ENCODE peak calls at places on chromosomes 5 and 9, in seven cellular contexts. P is esophagus squamous epithelium; R is dermis blood vessel endothelial cell; W is activated CD4-positive, alpha-beta T cell treated with anti-CD3 and anti-CD28 coated beads, Interleukin-2, amount 50 U/mL, for 1 hour; B is natural killer cell treated with Interleukin-12 subunit alpha and Interleukin-12 subunit beta and Interleukin-15 and Interleukin-18, amount 100 ng/mL, for 72 hours; H is GDM1; E is osteocyte. Q is an unnamed sample.

GRCh38 chr9:115008536-115008935 is 78.1 kb upstream of the TNFSF8 start:
- DNase-seq in R (peak), W (no peak), B (no peak), E (no peak), H (peak), P (no peak), Q (peak)

GRCh38 chr9:3181049-3181953 is 337.4 kb upstream of the PUM3 start:
- DNase-seq in E (no peak), W (peak), H (no peak), P (no peak), R (peak), B (no peak), Q (no peak)

GRCh38 chr5:148639081-148639480 is 15.2 kb downstream of the HTR4 start:
- DNase-seq in R (no peak), H (no peak), B (no peak), W (no peak), E (no peak), P (no peak), Q (no peak)

GRCh38 chr5:74092761-74093160 is 466.8 kb downstream of the ARHGEF28 start:
- DNase-seq in B (no peak), R (no peak), E (no peak), H (no peak), P (no peak), W (no peak), Q (no peak)

GRCh38 chr5:106521701-106522100 is 1149.0 kb downstream of the EFNA5 start:
- DNase-seq in B (no peak), W (no peak), E (no peak), R (peak), H (no peak), P (no peak), Q (peak)

GRCh38 chr5:80172067-80172690 is 83.7 kb downstream of the SERINC5 start:
- DNase-seq in W (no peak), B (no peak), P (no peak), E (no peak), H (no peak), R (peak), Q (no peak)

GRCh38 chr9:19409406-19410194 is 791 bp downstream of the ACER2 start:
- DNase-seq in R (peak), E (no peak), P (no peak), B (no peak), W (peak), H (no peak), Q (peak)

GRCh38 chr5:17182966-17183365 is 34.5 kb upstream of the BASP1 start:
- DNase-seq in P (no peak), R (no peak), H (no peak), E (no peak), W (no peak), B (no peak), Q (no peak)

GRCh38 chr5:168354397-168354796 is 63.0 kb downstream of the WWC1 start:
- DNase-seq in R (no peak), W (no peak), E (no peak), H (no peak), B (no peak), P (no peak), Q (no peak)

GRCh38 chr9:92952861-92953620 is 5.7 kb downstream of the FGD3 start:
- DNase-seq in P (no peak), H (no peak), W (no peak), B (no peak), E (no peak), R (no peak), Q (no peak)

GRCh38 chr9:108552459-108553040 is 303.2 kb downstream of the ACTL7B start:
- DNase-seq in P (no peak), B (no peak), H (no peak), R (no peak), W (no peak), E (no peak), Q (peak)

GRCh38 chr5:25649628-25650265 is 1005.0 kb upstream of the CDH10 start:
- DNase-seq in R (no peak), P (no peak), B (no peak), E (no peak), H (no peak), W (no peak), Q (no peak)

GRCh38 chr5:168666356-168666755 is 87.2 kb upstream of the PANK3 start:
- DNase-seq in E (no peak), W (no peak), P (no peak), R (no peak), B (no peak), H (no peak), Q (no peak)

GRCh38 chr9:113933188-113933587 is 57.1 kb downstream of the ZNF618 start:
- DNase-seq in P (no peak), B (no peak), W (no peak), R (no peak), E (peak), H (no peak), Q (peak)

GRCh38 chr5:150751096-150751891 is 7.5 kb downstream of the DCTN4 start:
- DNase-seq in B (no peak), W (no peak), H (no peak), P (no peak), R (no peak), E (no peak), Q (no peak)

GRCh38 chr9:89457376-89457855 is 40.5 kb downstream of the SEMA4D start:
- DNase-seq in W (no peak), P (no peak), B (no peak), E (no peak), R (no peak), H (no peak), Q (no peak)

GRCh38 chr5:19531374-19531952 is 456.5 kb downstream of the CDH18 start:
- DNase-seq in E (no peak), H (no peak), P (no peak), B (no peak), R (no peak), W (no peak), Q (no peak)

GRCh38 chr9:110452227-110452801 is 114.7 kb upstream of the TXNDC8 start:
- DNase-seq in R (peak), H (no peak), B (no peak), E (no peak), P (no peak), W (no peak), Q (peak)

GRCh38 chr5:145531038-145531734 is 304.0 kb downstream of the PRELID2 start:
- DNase-seq in B (no peak), E (no peak), H (no peak), W (no peak), P (no peak), R (peak), Q (peak)

GRCh38 chr5:16937503-16938161 is 1.5 kb upstream of the MYO10 start:
- DNase-seq in R (no peak), E (no peak), B (no peak), P (no peak), H (no peak), W (no peak), Q (no peak)

GRCh38 chr5:72608297-72608696 is 101.1 kb upstream of the ZNF366 start:
- DNase-seq in B (no peak), P (no peak), H (no peak), E (no peak), R (peak), W (no peak), Q (peak)

GRCh38 chr9:93467462-93467861 is 14.1 kb upstream of the FAM120AOS start:
- DNase-seq in B (no peak), W (no peak), H (no peak), P (no peak), R (no peak), E (no peak), Q (no peak)

GRCh38 chr5:61319388-61320146 is 12.5 kb upstream of the ZSWIM6 start:
- DNase-seq in P (no peak), B (no peak), E (no peak), W (no peak), R (peak), H (no peak), Q (peak)

GRCh38 chr5:139014726-139015125 is 139.6 kb upstream of the LRRTM2 start:
- DNase-seq in B (no peak), E (peak), R (peak), H (no peak), W (no peak), P (no peak), Q (peak)

GRCh38 chr5:7869474-7870136 is 657 bp downstream of the MTRR start:
- DNase-seq in P (no peak), E (no peak), B (no peak), R (peak), H (no peak), W (peak), Q (peak)

GRCh38 chr5:14417232-14417730 is 164.3 kb upstream of the OTULINL start:
- DNase-seq in W (no peak), E (peak), B (no peak), H (no peak), R (no peak), P (no peak), Q (no peak)

GRCh38 chr9:78932849-78933627 is 636.1 kb downstream of the PSAT1 start:
- DNase-seq in W (no peak), P (no peak), B (no peak), R (peak), H (no peak), E (no peak), Q (peak)

GRCh38 chr5:107483196-107483595 is 187.5 kb downstream of the EFNA5 start:
- DNase-seq in R (no peak), P (no peak), H (no peak), B (no peak), W (no peak), E (no peak), Q (no peak)

GRCh38 chr5:113237893-113238292 is 196.9 kb downstream of the TSSK1B start:
- DNase-seq in P (no peak), H (no peak), W (no peak), B (no peak), E (no peak), R (no peak), Q (no peak)

GRCh38 chr9:137658778-137659177 is 40.0 kb downstream of the EHMT1 start:
- DNase-seq in B (no peak), P (no peak), W (no peak), E (no peak), H (no peak), R (no peak), Q (no peak)

GRCh38 chr5:1743769-1744085 is 55.9 kb downstream of the MRPL36 start:
- DNase-seq in B (no peak), P (no peak), E (peak), W (no peak), R (no peak), H (no peak), Q (no peak)